ENCODE peak calls at places on chromosome 15, in seven cellular contexts. D is K562, P is AG10803, O is stomach, G is dorsolateral prefrontal cortex, S is fibroblast of the aortic adventitia, A is Peyer's patch. L is an unnamed sample.

GRCh38 chr15:51793521-51793920 is 35.9 kb upstream of the TMOD3 start:
- DNase-seq in A (no peak), D (no peak), P (no peak), G (no peak), O (peak), S (peak), L (no peak)

GRCh38 chr15:45121706-45122417 is 7.7 kb downstream of the DUOXA2 start:
- DNase-seq in S (peak), P (peak), G (no peak), D (no peak), A (no peak), O (no peak), L (no peak)

GRCh38 chr15:48581221-48581620 is 64.3 kb downstream of the FBN1 start:
- DNase-seq in G (no peak), O (no peak), S (peak), D (no peak), P (peak), A (no peak), L (no peak)

GRCh38 chr15:68578175-68578959 is 426 bp upstream of the CORO2B start:
- DNase-seq in D (peak), A (peak), S (peak), O (peak), G (peak), P (peak), L (peak)

GRCh38 chr15:80920271-80920699 is 69.3 kb downstream of the MESD start:
- DNase-seq in P (no peak), G (no peak), S (no peak), O (no peak), D (no peak), A (no peak), L (no peak)

GRCh38 chr15:91001209-91001608 is 6.9 kb upstream of the PRC1 start:
- DNase-seq in G (no peak), O (no peak), S (no peak), D (no peak), P (no peak), A (no peak), L (no peak)

GRCh38 chr15:39084683-39085530 is 496.0 kb upstream of the THBS1 start:
- DNase-seq in P (peak), D (no peak), S (peak), O (no peak), G (no peak), A (no peak), L (no peak)

GRCh38 chr15:44554934-44555723 is 18.2 kb downstream of the EIF3J start:
- DNase-seq in S (no peak), D (no peak), P (no peak), A (no peak), O (no peak), G (no peak), L (no peak)

GRCh38 chr15:65086680-65087111 is 10.2 kb downstream of the KBTBD13 start:
- DNase-seq in G (no peak), D (no peak), A (no peak), P (no peak), S (no peak), O (no peak), L (no peak)

GRCh38 chr15:99143655-99144610 is 39.1 kb downstream of the SYNM start:
- DNase-seq in S (peak), A (no peak), G (no peak), D (no peak), O (peak), P (peak), L (peak)

GRCh38 chr15:60343221-60343970 is 54.4 kb downstream of the ANXA2 start:
- DNase-seq in P (peak), G (no peak), O (no peak), A (no peak), D (no peak), S (no peak), L (no peak)

GRCh38 chr15:51924146-51925068 is 47.2 kb downstream of the LEO1 start:
- DNase-seq in D (no peak), O (peak), A (no peak), G (no peak), P (no peak), S (no peak), L (no peak)

GRCh38 chr15:76203346-76203745 is 107.9 kb downstream of the ETFA start:
- DNase-seq in G (no peak), A (no peak), S (no peak), P (no peak), O (no peak), D (no peak), L (no peak)

GRCh38 chr15:59274126-59274970 is 67.7 kb downstream of the LDHAL6B start:
- DNase-seq in G (no peak), D (no peak), P (peak), A (no peak), O (no peak), S (peak), L (no peak)

GRCh38 chr15:51580982-51581381 is 41.6 kb downstream of the DMXL2 start:
- DNase-seq in P (no peak), S (no peak), A (no peak), D (no peak), G (no peak), O (no peak), L (no peak)

GRCh38 chr15:43251863-43252241 is 14.9 kb downstream of the TGM5 start:
- DNase-seq in D (no peak), S (no peak), P (no peak), O (no peak), A (no peak), G (no peak), L (peak)

GRCh38 chr15:70507772-70508351 is 255.5 kb downstream of the UACA start:
- DNase-seq in O (peak), S (peak), D (no peak), P (no peak), A (no peak), G (no peak), L (no peak)

GRCh38 chr15:41774873-41775417 is 661 bp downstream of the MAPKBP1 start:
- DNase-seq in P (no peak), A (no peak), G (no peak), O (no peak), D (no peak), S (no peak), L (no peak)

GRCh38 chr15:87287156-87287555 is 969.4 kb downstream of the NTRK3 start:
- DNase-seq in P (peak), G (no peak), D (no peak), O (no peak), S (peak), A (no peak), L (no peak)

GRCh38 chr15:60395276-60396011 is 2.3 kb downstream of the ANXA2 start:
- DNase-seq in O (no peak), G (no peak), A (no peak), S (peak), D (no peak), P (peak), L (no peak)

GRCh38 chr15:100043732-100044131 is 298.0 kb downstream of the ADAMTS17 start:
- DNase-seq in D (no peak), O (no peak), S (no peak), P (no peak), G (no peak), A (no peak), L (peak)

GRCh38 chr15:33994005-33994615 is 25.8 kb downstream of the CHRM5 start:
- DNase-seq in D (no peak), G (no peak), S (peak), P (peak), O (no peak), A (no peak), L (no peak)

GRCh38 chr15:62715946-62716345 is 326.6 kb upstream of the TPM1 start:
- DNase-seq in S (no peak), G (no peak), A (no peak), D (no peak), O (no peak), P (no peak), L (no peak)

GRCh38 chr15:85694086-85694485 is 100.6 kb downstream of the KLHL25 start:
- DNase-seq in P (no peak), D (no peak), S (no peak), G (no peak), A (no peak), O (no peak), L (no peak)

GRCh38 chr15:85691350-85692240 is 103.1 kb downstream of the KLHL25 start:
- DNase-seq in A (peak), P (no peak), O (peak), G (no peak), S (no peak), D (no peak), L (no peak)

GRCh38 chr15:85690546-85691226 is 104.0 kb downstream of the KLHL25 start:
- DNase-seq in D (no peak), O (no peak), A (no peak), S (no peak), P (no peak), G (no peak), L (no peak)

GRCh38 chr15:85692873-85693272 is 101.9 kb downstream of the KLHL25 start:
- DNase-seq in S (no peak), A (peak), G (no peak), D (no peak), P (no peak), O (peak), L (no peak)

DNA sequence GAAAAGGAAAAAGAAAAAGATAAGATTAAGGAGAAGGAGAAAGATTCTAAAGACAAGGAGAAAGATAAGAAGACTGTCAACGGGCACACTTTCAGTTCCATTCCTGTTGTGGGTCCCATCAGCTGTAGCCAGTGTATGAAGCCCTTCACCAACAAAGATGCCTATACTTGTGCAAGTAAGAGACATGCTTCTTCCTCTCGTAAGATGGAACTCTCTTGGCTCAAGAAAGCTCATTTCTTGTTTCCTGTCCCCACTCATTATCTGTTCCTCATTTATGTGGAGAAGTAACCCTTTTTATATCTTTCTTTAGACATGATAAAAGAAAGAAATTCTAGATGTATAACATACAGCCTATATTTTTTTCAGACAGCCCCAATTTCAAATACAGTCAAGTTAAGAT is 101.4 kb downstream of the KLHL25 start:
- DNase-seq in S (no peak), A (no peak), D (no peak), O (no peak), P (no peak), G (no peak), L (no peak)
- H3K4me3 ChIP-seq in S (no peak), A (no peak), D (no peak), O (no peak), P (no peak), G (no peak), L (no peak)

DNA sequence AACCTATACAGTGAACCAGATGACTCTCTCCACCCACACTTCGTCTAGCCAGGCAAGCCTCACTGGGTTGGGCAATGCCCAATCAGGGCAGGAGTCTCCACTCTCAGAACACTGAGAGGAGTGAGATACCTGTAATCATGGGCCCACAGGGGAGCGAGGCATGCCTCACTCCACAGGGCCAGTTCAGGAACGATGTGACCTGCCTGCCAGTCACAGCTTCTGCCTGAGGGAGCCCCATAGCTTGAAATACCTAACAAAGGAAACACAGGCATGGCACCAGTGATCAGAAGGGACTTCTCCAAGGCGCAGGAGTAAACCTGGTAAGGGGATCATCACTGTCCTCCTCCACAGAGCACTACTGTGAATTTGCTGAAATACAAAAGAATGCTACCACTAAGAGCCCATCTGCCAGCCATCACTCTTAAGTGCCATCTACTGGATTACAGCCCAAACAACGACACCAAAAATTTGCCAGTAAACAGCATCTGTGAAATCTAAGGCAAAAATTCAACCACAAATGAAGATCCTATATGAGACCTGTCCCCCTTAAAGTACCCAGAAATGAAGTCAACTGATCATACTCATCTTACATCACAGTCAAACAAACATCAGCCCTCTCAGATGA is 689.9 kb upstream of the SEMA6D start:
- DNase-seq in G (no peak), S (no peak), O (no peak), A (no peak), D (no peak), P (no peak), L (no peak)
- TF ChIP-seq CTCF in G (no peak), S (no peak), O (no peak), A (peak), D (no peak), P (no peak), L (no peak)

DNA sequence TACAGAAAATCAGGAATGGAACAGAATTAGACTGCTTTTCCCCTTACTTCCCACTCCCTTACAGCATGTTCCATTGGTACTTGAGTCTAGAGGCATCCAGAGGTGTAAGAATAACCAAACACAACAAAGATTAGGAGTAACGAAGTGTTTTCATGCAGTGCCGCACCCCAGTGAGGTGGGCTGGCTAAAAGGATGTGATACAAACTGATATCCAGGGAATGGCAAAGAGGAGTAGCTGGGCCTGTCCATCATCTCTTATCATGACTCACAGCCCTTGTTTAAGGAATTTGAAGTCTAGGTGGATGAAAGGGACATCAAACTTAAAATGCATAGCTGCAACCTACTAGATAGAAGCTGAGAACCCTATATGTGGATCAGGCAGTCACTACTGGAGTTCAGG is 16.4 kb downstream of the SCG5 start:
- DNase-seq in A (no peak), S (no peak), D (peak), P (no peak), O (no peak), G (no peak), L (no peak)
- H3K4me3 ChIP-seq in A (no peak), S (no peak), D (no peak), P (no peak), O (no peak), G (no peak), L (no peak)

GRCh38 chr15:40357246-40357645 is 773 bp upstream of the DISP2 start:
- DNase-seq in O (no peak), D (no peak), P (no peak), A (peak), S (no peak), G (no peak), L (no peak)

GRCh38 chr15:40355976-40356585 is 1.9 kb upstream of the DISP2 start:
- DNase-seq in S (no peak), A (no peak), O (no peak), G (no peak), D (no peak), P (no peak), L (no peak)

GRCh38 chr15:40360015-40360414 is 2.0 kb downstream of the DISP2 start:
- DNase-seq in G (no peak), S (no peak), A (no peak), D (no peak), P (no peak), O (no peak), L (no peak)

GRCh38 chr15:40357723-40358491 is at the start of gene DISP2:
- DNase-seq in G (peak), D (peak), S (peak), A (peak), O (peak), P (peak), L (peak)

DNA sequence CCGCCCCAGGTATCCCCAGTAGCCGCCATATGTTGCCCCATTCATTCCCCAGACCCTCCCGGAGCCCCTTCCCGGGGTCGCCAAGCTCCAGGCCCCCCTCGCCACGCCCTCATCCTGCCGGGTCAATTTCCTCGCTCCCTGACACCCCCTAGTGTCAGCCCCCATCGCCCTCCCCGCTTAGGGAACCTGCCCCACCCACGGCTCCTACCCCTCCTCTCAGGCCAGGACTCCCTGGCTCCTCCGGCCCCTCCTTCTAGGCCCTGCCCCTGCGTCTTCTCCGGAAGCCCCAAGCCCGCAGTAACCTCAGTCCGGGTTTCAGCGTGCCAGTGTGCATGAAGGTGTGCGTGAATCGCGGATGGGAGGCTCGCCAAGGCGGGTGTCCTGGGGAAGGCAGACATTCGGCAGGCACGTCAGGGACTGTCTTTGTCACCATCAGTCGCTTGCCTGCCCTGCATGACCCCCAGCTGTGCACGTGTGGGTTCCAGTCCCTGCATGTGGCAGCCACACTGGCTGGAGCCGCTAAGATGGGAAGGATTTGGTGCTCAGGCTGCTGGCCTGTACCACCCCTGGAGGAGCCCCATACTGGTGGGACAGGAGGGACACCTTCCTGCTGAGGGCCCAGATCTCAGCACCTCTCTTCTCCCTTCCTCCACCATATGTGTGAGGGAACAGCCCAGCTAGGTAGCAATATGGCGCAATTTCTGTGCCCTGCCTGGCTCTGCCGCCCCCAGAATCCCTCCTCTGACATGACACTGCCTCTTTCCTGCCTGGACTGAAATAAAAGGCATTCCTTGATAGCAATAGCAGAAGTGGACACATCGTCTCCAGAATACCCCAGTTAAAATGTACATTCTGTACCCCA is 704 bp downstream of the DISP2 start:
- DNase-seq in A (peak), P (no peak), D (peak), S (no peak), G (no peak), O (no peak), L (no peak)
- TF ChIP-seq CTCF in A (no peak), P (no peak), D (no peak), S (no peak), G (peak), O (no peak), L (no peak)